ENCODE peak calls at places on chromosomes 12 and 14, in ten cellular contexts. E is BJ, D is kidney tubule cell, H is epithelial cell of esophagus, M is endothelial cell, J is GM04503, N is COR-L47, Z is mesendoderm, C is AG20443, U is T-helper 1 cell. R is an unnamed sample.

GRCh38 chr12:6868211-6869048 is 1.1 kb downstream of the TPI1 start:
- DNase-seq in E (no peak), D (no peak), H (peak), M (no peak), J (no peak), N (no peak), Z (peak), C (no peak), U (no peak), R (no peak)

GRCh38 chr12:12562585-12563245 is at the start of gene DUSP16:
- DNase-seq in E (peak), D (peak), H (peak), M (peak), J (peak), N (peak), Z (peak), C (peak), U (peak), R (peak)

GRCh38 chr14:68470361-68470760 is 322.5 kb downstream of the ZFP36L1 start:
- DNase-seq in E (no peak), D (no peak), H (peak), M (no peak), J (no peak), N (no peak), Z (no peak), C (no peak), U (no peak), R (no peak)

GRCh38 chr12:95789126-95790024 is 1.2 kb downstream of the NTN4 start:
- DNase-seq in E (no peak), D (peak), H (peak), M (peak), J (no peak), N (peak), Z (peak), C (no peak), U (peak), R (peak)

GRCh38 chr14:24806061-24806678 is 172.2 kb upstream of the GZMB start:
- DNase-seq in E (no peak), D (peak), H (peak), M (peak), J (no peak), N (peak), Z (peak), C (peak), U (no peak), R (no peak)

GRCh38 chr12:46770501-46771183 is 55.2 kb downstream of the SLC38A4 start:
- DNase-seq in E (no peak), D (no peak), H (no peak), M (no peak), J (no peak), N (no peak), Z (peak), C (peak), U (no peak), R (no peak)

GRCh38 chr12:88371416-88372183 is 208.7 kb downstream of the KITLG start:
- DNase-seq in E (no peak), D (no peak), H (peak), M (no peak), J (no peak), N (no peak), Z (no peak), C (peak), U (no peak), R (no peak)

GRCh38 chr14:76780360-76780759 is 19.1 kb downstream of the VASH1 start:
- DNase-seq in E (no peak), D (no peak), H (no peak), M (no peak), J (no peak), N (no peak), Z (no peak), C (no peak), U (no peak), R (no peak)

GRCh38 chr12:6327159-6327558 is 14.7 kb downstream of the TNFRSF1A start:
- DNase-seq in E (no peak), D (no peak), H (no peak), M (no peak), J (no peak), N (no peak), Z (no peak), C (no peak), U (no peak), R (no peak)

GRCh38 chr14:55354500-55354899 is 57.1 kb downstream of the ATG14 start:
- DNase-seq in E (no peak), D (peak), H (peak), M (peak), J (no peak), N (peak), Z (peak), C (peak), U (peak), R (peak)

GRCh38 chr14:29928342-29928640 is 644 bp upstream of the PRKD1 start:
- DNase-seq in E (no peak), D (no peak), H (no peak), M (no peak), J (no peak), N (no peak), Z (peak), C (no peak), U (no peak), R (no peak)

GRCh38 chr14:104681689-104682074 is 7.7 kb upstream of the INF2 start:
- DNase-seq in E (no peak), D (peak), H (peak), M (peak), J (peak), N (peak), Z (peak), C (peak), U (no peak), R (no peak)

R was measured in NCI-H345.